ENCODE peak calls at places on chromosomes 6 and 20, in five cellular contexts. One of them, this sample, is unnamed.
A peak's percentile ranks its signal among the peaks of the same experiment; 100 is the strongest.

GRCh38 chr6:101125380-101125971 is 244.3 kb upstream of the ASCC3 start:
- DNase-seq in ascending aorta: no peak
- DNase-seq in heart right ventricle: no peak
- DNase-seq in tibial artery: no peak
- DNase-seq in colonic mucosa: no peak
- DNase-seq in this sample: no peak

GRCh38 chr6:39037707-39038106 is 10.9 kb upstream of the GLP1R start:
- DNase-seq in ascending aorta: no peak
- DNase-seq in colonic mucosa: no peak
- DNase-seq in tibial artery: no peak
- DNase-seq in heart right ventricle: no peak
- DNase-seq in this sample: no peak

GRCh38 chr20:58405504-58406291 is 16.7 kb downstream of the VAPB start:
- DNase-seq in colonic mucosa: no peak
- DNase-seq in heart right ventricle: no peak
- DNase-seq in ascending aorta: no peak
- DNase-seq in tibial artery: no peak
- DNase-seq in this sample: no peak

GRCh38 chr6:135182993-135183531 is 2.0 kb downstream of the MYB start:
- DNase-seq in ascending aorta: no peak
- DNase-seq in heart right ventricle: no peak
- DNase-seq in colonic mucosa: peak; percentile 91
- DNase-seq in tibial artery: no peak
- DNase-seq in this sample: peak; percentile 84

GRCh38 chr20:3082306-3082951 is 2.1 kb downstream of the AVP start:
- DNase-seq in heart right ventricle: no peak
- DNase-seq in colonic mucosa: no peak
- DNase-seq in ascending aorta: no peak
- DNase-seq in tibial artery: no peak
- DNase-seq in this sample: no peak

GRCh38 chr20:40667503-40667902 is 21.5 kb downstream of the MAFB start:
- DNase-seq in tibial artery: no peak
- DNase-seq in ascending aorta: no peak
- DNase-seq in heart right ventricle: no peak
- DNase-seq in colonic mucosa: no peak
- DNase-seq in this sample: no peak

GRCh38 chr6:44831002-44831610 is 443.6 kb downstream of the CDC5L start:
- DNase-seq in tibial artery: no peak
- DNase-seq in colonic mucosa: no peak
- DNase-seq in heart right ventricle: no peak
- DNase-seq in ascending aorta: no peak
- DNase-seq in this sample: no peak

GRCh38 chr6:106692112-106692822 is 62.9 kb downstream of the QRSL1 start:
- DNase-seq in colonic mucosa: peak; percentile 53
- DNase-seq in tibial artery: peak; percentile 44
- DNase-seq in heart right ventricle: no peak
- DNase-seq in ascending aorta: peak; percentile 67
- DNase-seq in this sample: no peak

GRCh38 chr20:64121586-64121985 is 14.2 kb upstream of the NPBWR2 start:
- DNase-seq in colonic mucosa: no peak
- DNase-seq in ascending aorta: peak; percentile 34
- DNase-seq in tibial artery: no peak
- DNase-seq in heart right ventricle: no peak
- DNase-seq in this sample: no peak

DNA sequence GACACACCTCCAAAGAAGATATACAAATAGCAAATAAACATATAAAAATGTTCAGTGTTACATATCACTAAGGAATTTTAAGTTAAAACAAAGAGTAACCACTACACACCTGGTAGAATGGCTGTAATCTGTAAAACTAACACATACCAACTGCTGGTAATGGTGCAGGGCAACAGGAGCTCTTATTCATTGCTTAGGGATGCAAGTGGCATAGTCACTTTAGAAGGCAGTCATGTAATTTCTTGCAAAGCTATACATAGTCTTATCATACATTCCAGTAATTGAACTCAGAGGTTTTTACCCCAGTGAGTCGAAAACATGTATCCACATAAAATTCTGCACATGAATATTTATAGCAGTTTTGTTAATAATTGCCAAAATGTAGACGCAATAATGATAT is 906.8 kb upstream of the CITED2 start:
- DNase-seq in tibial artery: no peak
- DNase-seq in ascending aorta: no peak
- DNase-seq in colonic mucosa: no peak
- DNase-seq in heart right ventricle: no peak
- DNase-seq in this sample: peak; percentile 5
- H3K4me3 ChIP-seq in tibial artery: no peak overlapping the region
- H3K4me3 ChIP-seq in ascending aorta: no peak overlapping the region
- H3K4me3 ChIP-seq in colonic mucosa: no peak overlapping the region
- H3K4me3 ChIP-seq in heart right ventricle: no peak overlapping the region
- H3K4me3 ChIP-seq in this sample: no peak overlapping the region

GRCh38 chr20:50842821-50843220 is 48.0 kb downstream of the BCAS4 start:
- DNase-seq in tibial artery: no peak
- DNase-seq in ascending aorta: no peak
- DNase-seq in heart right ventricle: no peak
- DNase-seq in colonic mucosa: no peak
- DNase-seq in this sample: no peak

GRCh38 chr20:50843331-50844276 is 48.7 kb downstream of the BCAS4 start:
- DNase-seq in colonic mucosa: no peak
- DNase-seq in heart right ventricle: no peak
- DNase-seq in ascending aorta: no peak
- DNase-seq in tibial artery: no peak
- DNase-seq in this sample: no peak

GRCh38 chr20:50844430-50845100 is 49.7 kb downstream of the BCAS4 start:
- DNase-seq in heart right ventricle: no peak
- DNase-seq in colonic mucosa: no peak
- DNase-seq in tibial artery: no peak
- DNase-seq in ascending aorta: peak; percentile 85
- DNase-seq in this sample: no peak

GRCh38 chr20:50848341-50848808 is 53.5 kb downstream of the BCAS4 start:
- DNase-seq in heart right ventricle: no peak
- DNase-seq in ascending aorta: peak; percentile 72
- DNase-seq in colonic mucosa: no peak
- DNase-seq in tibial artery: peak; percentile 31
- DNase-seq in this sample: no peak

GRCh38 chr20:50845566-50846211 is 50.8 kb downstream of the BCAS4 start:
- DNase-seq in heart right ventricle: no peak
- DNase-seq in tibial artery: no peak
- DNase-seq in ascending aorta: no peak
- DNase-seq in colonic mucosa: no peak
- DNase-seq in this sample: no peak
- H3K27ac ChIP-seq in heart right ventricle: no peak overlapping the region
- H3K27ac ChIP-seq in tibial artery: no peak overlapping the region
- H3K27ac ChIP-seq in ascending aorta: no peak overlapping the region
- H3K27ac ChIP-seq in colonic mucosa: no peak overlapping the region
- H3K27ac ChIP-seq in this sample: no peak overlapping the region

GRCh38 chr20:49787371-49788357 is 25.0 kb upstream of the SLC9A8 start:
- DNase-seq in heart right ventricle: no peak
- DNase-seq in ascending aorta: no peak
- DNase-seq in tibial artery: no peak
- DNase-seq in colonic mucosa: no peak
- DNase-seq in this sample: no peak

GRCh38 chr20:49785851-49786174 is 26.8 kb upstream of the SLC9A8 start:
- DNase-seq in tibial artery: no peak
- DNase-seq in heart right ventricle: no peak
- DNase-seq in ascending aorta: no peak
- DNase-seq in colonic mucosa: no peak
- DNase-seq in this sample: no peak

GRCh38 chr20:49786671-49787370 is 25.8 kb upstream of the SLC9A8 start:
- DNase-seq in ascending aorta: no peak
- DNase-seq in tibial artery: no peak
- DNase-seq in heart right ventricle: no peak
- DNase-seq in colonic mucosa: no peak
- DNase-seq in this sample: no peak

GRCh38 chr20:49785149-49785850 is 27.3 kb upstream of the SLC9A8 start:
- DNase-seq in heart right ventricle: no peak
- DNase-seq in ascending aorta: no peak
- DNase-seq in tibial artery: no peak
- DNase-seq in colonic mucosa: no peak
- DNase-seq in this sample: no peak

GRCh38 chr20:49786226-49786625 is 26.4 kb upstream of the SLC9A8 start:
- DNase-seq in ascending aorta: no peak
- DNase-seq in heart right ventricle: no peak
- DNase-seq in colonic mucosa: no peak
- DNase-seq in tibial artery: no peak
- DNase-seq in this sample: no peak
- H3K4me3 ChIP-seq in ascending aorta: no peak overlapping the region
- H3K4me3 ChIP-seq in heart right ventricle: peak overlapping the region; percentile 29
- H3K4me3 ChIP-seq in colonic mucosa: no peak overlapping the region
- H3K4me3 ChIP-seq in tibial artery: no peak overlapping the region
- H3K4me3 ChIP-seq in this sample: no peak overlapping the region

GRCh38 chr20:32357869-32358631 is at the start of gene ASXL1:
- DNase-seq in heart right ventricle: peak; percentile 99
- DNase-seq in ascending aorta: peak; percentile 98
- DNase-seq in colonic mucosa: peak; percentile 96
- DNase-seq in tibial artery: peak; percentile 94
- DNase-seq in this sample: peak; percentile 95

GRCh38 chr20:32355417-32355841 is 2.7 kb upstream of the ASXL1 start:
- DNase-seq in tibial artery: no peak
- DNase-seq in heart right ventricle: no peak
- DNase-seq in ascending aorta: no peak
- DNase-seq in colonic mucosa: no peak
- DNase-seq in this sample: no peak

GRCh38 chr20:32358883-32359632 is 927 bp downstream of the ASXL1 start:
- DNase-seq in tibial artery: peak; percentile 81
- DNase-seq in ascending aorta: peak; percentile 85
- DNase-seq in heart right ventricle: peak; percentile 78
- DNase-seq in colonic mucosa: peak; percentile 85
- DNase-seq in this sample: peak; percentile 67

GRCh38 chr20:32358632-32358882 is 426 bp downstream of the ASXL1 start:
- DNase-seq in heart right ventricle: no peak
- DNase-seq in ascending aorta: no peak
- DNase-seq in colonic mucosa: no peak
- DNase-seq in tibial artery: no peak
- DNase-seq in this sample: no peak

DNA sequence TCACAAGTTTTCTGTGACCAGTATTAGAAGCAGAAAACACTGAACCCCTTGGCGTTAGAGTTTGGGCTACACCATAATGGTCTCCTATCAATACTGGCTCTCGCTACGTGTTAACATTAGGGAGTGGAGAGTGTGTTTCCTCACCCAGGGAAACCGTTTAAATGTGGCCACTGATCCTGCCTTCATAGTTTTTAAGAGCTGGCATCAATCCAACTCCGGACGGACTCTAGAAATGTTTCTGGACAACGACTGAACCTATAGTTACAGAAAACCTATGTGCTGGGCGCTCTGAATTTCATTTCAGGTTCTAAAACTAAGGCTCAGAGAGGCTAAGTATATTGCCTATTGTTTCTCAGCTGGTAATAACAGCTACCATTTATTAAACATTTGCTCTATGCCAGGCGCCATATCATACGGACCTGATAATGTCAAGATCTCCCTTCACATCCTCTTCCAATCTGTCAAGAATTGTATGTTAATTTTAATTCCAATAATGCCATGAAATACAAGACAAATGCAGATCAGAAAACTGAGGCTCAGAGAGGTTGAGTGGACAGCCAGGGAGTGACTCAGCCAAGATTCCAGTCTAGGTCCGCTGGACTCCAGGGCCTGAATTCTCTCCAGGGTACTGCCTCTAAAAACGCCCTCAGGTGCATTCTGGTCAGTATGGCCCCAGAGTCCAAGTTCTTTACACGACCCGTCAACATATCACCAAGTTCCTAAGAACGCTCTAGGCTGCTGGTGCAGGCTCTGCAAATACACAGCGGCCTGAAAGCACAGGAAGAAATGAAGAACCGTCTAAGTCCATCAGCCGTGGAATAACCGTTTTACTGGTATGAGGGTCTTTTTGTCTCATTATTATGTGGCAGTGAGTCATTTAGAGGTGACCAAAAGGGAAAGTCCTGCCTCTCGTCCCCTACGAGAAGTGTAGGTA is 929 bp upstream of the ASXL1 start:
- DNase-seq in colonic mucosa: peak; percentile 56
- DNase-seq in heart right ventricle: no peak
- DNase-seq in ascending aorta: peak; percentile 70
- DNase-seq in tibial artery: peak; percentile 22
- DNase-seq in this sample: peak; percentile 65
- H3K27ac ChIP-seq in colonic mucosa: peak overlapping the region; percentile 86
- H3K27ac ChIP-seq in heart right ventricle: peak overlapping the region; percentile 97
- H3K27ac ChIP-seq in ascending aorta: peak overlapping the region; percentile 96
- H3K27ac ChIP-seq in tibial artery: peak overlapping the region; percentile 97
- H3K27ac ChIP-seq in this sample: peak overlapping the region; percentile 99

GRCh38 chr20:49982072-49982345 is 771 bp upstream of the SNAI1 start:
- DNase-seq in tibial artery: no peak
- DNase-seq in heart right ventricle: no peak
- DNase-seq in ascending aorta: no peak
- DNase-seq in colonic mucosa: no peak
- DNase-seq in this sample: no peak
- H3K4me3 ChIP-seq in tibial artery: no peak overlapping the region
- H3K4me3 ChIP-seq in heart right ventricle: peak overlapping the region; percentile 69
- H3K4me3 ChIP-seq in ascending aorta: no peak overlapping the region
- H3K4me3 ChIP-seq in colonic mucosa: peak overlapping the region; percentile 41
- H3K4me3 ChIP-seq in this sample: peak overlapping the region; percentile 39

DNA sequence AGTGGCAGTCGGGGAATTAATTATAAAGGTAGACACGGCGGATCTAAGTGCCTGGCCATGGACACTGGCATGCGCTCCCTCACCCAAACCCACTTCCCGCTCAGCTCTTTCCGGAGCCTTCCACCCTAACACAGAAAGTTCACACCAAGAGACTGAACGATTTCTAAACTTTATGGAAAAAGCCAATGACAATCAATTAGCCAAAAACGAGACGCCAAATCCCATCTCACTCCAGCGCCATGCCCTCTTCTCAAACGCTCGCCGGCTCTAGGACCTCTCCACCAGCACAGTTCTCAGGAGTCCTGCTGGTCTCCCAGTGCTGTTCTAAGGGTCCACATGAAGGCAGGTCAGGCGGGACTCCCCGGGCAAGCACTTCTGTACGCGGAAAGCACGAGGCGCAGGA is 641 bp downstream of the SF3B5 start:
- DNase-seq in tibial artery: peak; percentile 24
- DNase-seq in heart right ventricle: no peak
- DNase-seq in colonic mucosa: no peak
- DNase-seq in ascending aorta: no peak
- DNase-seq in this sample: peak; percentile 13
- H3K27ac ChIP-seq in tibial artery: peak overlapping the region; percentile 78
- H3K27ac ChIP-seq in heart right ventricle: peak overlapping the region; percentile 80
- H3K27ac ChIP-seq in colonic mucosa: peak overlapping the region; percentile 87
- H3K27ac ChIP-seq in ascending aorta: peak overlapping the region; percentile 80
- H3K27ac ChIP-seq in this sample: peak overlapping the region; percentile 87